ENCODE peak calls at places on chromosomes 5 and 9, in four cellular contexts. J, R, T and Y are unnamed samples.

GRCh38 chr9:113403651-113404050 is 2.6 kb upstream of the ALAD start:
- DNase-seq in J (no peak), T (no peak), R (no peak), Y (no peak)

GRCh38 chr9:132982508-132982907 is 4.0 kb downstream of the GFI1B start:
- DNase-seq in T (no peak), J (no peak), R (no peak), Y (no peak)

GRCh38 chr9:86792136-86792535 is 155.2 kb downstream of the GAS1 start:
- DNase-seq in J (no peak), T (no peak), R (no peak), Y (no peak)

GRCh38 chr9:121296213-121297127 is 28.5 kb downstream of the GSN start:
- DNase-seq in T (no peak), J (no peak), R (no peak), Y (no peak)

GRCh38 chr5:172370648-172371248 is 83.6 kb downstream of the SH3PXD2B start:
- DNase-seq in T (peak; percentile 56), J (no peak), R (peak; percentile 67), Y (no peak)

GRCh38 chr9:78280982-78281668 is 15.8 kb upstream of the PSAT1 start:
- DNase-seq in R (no peak), T (peak; percentile 76), J (no peak), Y (no peak)

GRCh38 chr5:149414405-149415244 is 35.5 kb upstream of the IL17B start:
- DNase-seq in R (peak; percentile 48), T (peak; percentile 89), J (no peak), Y (no peak)

GRCh38 chr5:95895771-95896170 is 65.9 kb downstream of the ELL2 start:
- DNase-seq in T (no peak), J (no peak), R (no peak), Y (no peak)

GRCh38 chr9:15293727-15294405 is 13.2 kb downstream of the TTC39B start:
- DNase-seq in R (no peak), J (peak; percentile 39), T (peak; percentile 48), Y (no peak)

GRCh38 chr9:98708933-98709911 is at the start of gene GABBR2:
- DNase-seq in R (peak; percentile 34), T (no peak), J (no peak), Y (no peak)

GRCh38 chr9:132584616-132585560 is 2.5 kb downstream of the BARHL1 start:
- DNase-seq in T (peak; percentile 49), R (peak; percentile 70), J (no peak), Y (no peak)

GRCh38 chr5:181133610-181134231 is 2.8 kb upstream of the OR2V1 start:
- DNase-seq in T (peak; percentile 43), J (no peak), R (no peak), Y (no peak)

GRCh38 chr5:16304846-16305245 is 125.3 kb upstream of the MARCHF11 start:
- DNase-seq in R (no peak), T (no peak), J (no peak), Y (no peak)

GRCh38 chr5:150001660-150002493 is 1.3 kb downstream of the HMGXB3 start:
- DNase-seq in T (peak; percentile 86), J (peak; percentile 60), R (peak; percentile 84), Y (peak; percentile 27)

GRCh38 chr5:130295235-130295634 is 391.0 kb downstream of the CHSY3 start:
- DNase-seq in J (no peak), T (peak; percentile 3), R (no peak), Y (no peak)

GRCh38 chr9:127572961-127573727 is 38.9 kb upstream of the STXBP1 start:
- DNase-seq in R (no peak), T (peak; percentile 83), J (no peak), Y (no peak)

GRCh38 chr5:116320486-116320885 is 235.7 kb downstream of the COMMD10 start:
- DNase-seq in J (no peak), T (peak; percentile 3), R (no peak), Y (no peak)

GRCh38 chr9:124770359-124771020 is 621 bp downstream of the NR6A1 start:
- DNase-seq in R (no peak), J (no peak), T (no peak), Y (no peak)

GRCh38 chr5:40929049-40929448 is 19.8 kb downstream of the C7 start:
- DNase-seq in R (no peak), J (no peak), T (no peak), Y (no peak)

GRCh38 chr5:160240350-160240749 is 11.0 kb downstream of the FABP6 start:
- DNase-seq in J (no peak), T (no peak), R (no peak), Y (no peak)

GRCh38 chr9:89096807-89097206 is 81.8 kb downstream of the SHC3 start:
- DNase-seq in T (no peak), R (no peak), J (no peak), Y (no peak)

GRCh38 chr5:37755581-37755980 is 84.3 kb downstream of the GDNF start:
- DNase-seq in J (no peak), R (no peak), T (no peak), Y (no peak)

GRCh38 chr9:97698865-97699264 is 1.7 kb upstream of the XPA start:
- DNase-seq in J (no peak), R (no peak), T (no peak), Y (no peak)

GRCh38 chr5:71014186-71014585 is 11.0 kb downstream of the NAIP start:
- DNase-seq in R (no peak), J (no peak), T (no peak), Y (no peak)

GRCh38 chr5:159094745-159095144 is 5.0 kb downstream of the EBF1 start:
- DNase-seq in R (peak; percentile 60), J (no peak), T (peak; percentile 74), Y (no peak)

GRCh38 chr5:94240616-94241287 is 377.7 kb downstream of the KIAA0825 start:
- DNase-seq in R (no peak), J (no peak), T (no peak), Y (no peak)

GRCh38 chr5:111772456-111772855 is 15.5 kb upstream of the NREP start:
- DNase-seq in T (peak; percentile 38), J (no peak), R (peak; percentile 81), Y (no peak)

GRCh38 chr5:81286059-81286617 is 15.2 kb upstream of the ZCCHC9 start:
- DNase-seq in T (no peak), R (peak; percentile 44), J (no peak), Y (no peak)

GRCh38 chr5:151191661-151192060 is 32.2 kb downstream of the CCDC69 start:
- DNase-seq in R (peak; percentile 47), T (no peak), J (no peak), Y (peak; percentile 13)

GRCh38 chr5:77863181-77863580 is 87.0 kb upstream of the TBCA start:
- DNase-seq in J (no peak), T (no peak), R (no peak), Y (no peak)

GRCh38 chr9:136196465-136197371 is 8.2 kb downstream of the LHX3 start:
- DNase-seq in R (no peak), J (no peak), T (no peak), Y (no peak)

DNA sequence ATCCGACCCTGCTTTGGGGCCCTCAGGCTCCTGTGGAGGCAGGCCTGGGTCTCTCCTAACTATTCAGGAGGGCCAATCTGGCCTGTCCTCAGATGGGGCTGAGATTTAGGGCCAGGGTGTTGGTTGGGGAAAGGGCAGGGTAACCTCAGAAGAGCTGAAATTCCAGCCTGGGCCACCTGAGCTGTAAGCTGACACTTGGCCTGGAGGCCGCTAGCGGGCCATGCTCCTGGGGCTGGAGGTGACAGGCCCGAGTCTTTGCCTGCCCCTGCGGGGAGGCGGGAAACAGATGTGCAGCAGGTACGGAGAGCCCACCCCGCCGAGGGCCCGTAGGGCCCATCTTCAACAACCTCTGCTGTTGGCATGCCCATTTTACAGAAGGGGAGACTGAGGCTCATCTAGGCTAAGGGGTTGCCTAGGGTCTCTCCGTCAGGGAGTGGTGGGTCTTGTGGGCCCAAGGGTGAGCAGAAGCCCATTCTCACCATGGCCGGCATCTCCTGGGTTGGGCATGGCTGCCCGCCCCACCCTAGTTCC is 69.5 kb downstream of the RXRA start:
- DNase-seq in J (no peak), R (no peak), T (no peak), Y (no peak)
- H3K4me1 ChIP-seq in J (peaks cover 65% of the 10 kb centered on the region), R (no peaks in the 10 kb centered on the region), T (peaks cover 48% of the 10 kb centered on the region), Y (peaks cover 54% of the 10 kb centered on the region)

GRCh38 chr5:177508837-177509236 is 789 bp downstream of the DOK3 start:
- DNase-seq in J (no peak), T (no peak), R (no peak), Y (no peak)
- H3K36me3 ChIP-seq in J (peaks cover 23% of the 10 kb centered on the region), T (peaks cover 36% of the 10 kb centered on the region), R (peaks cover 7% of the 10 kb centered on the region), Y (no peaks in the 10 kb centered on the region)

GRCh38 chr9:38026021-38026809 is 42.8 kb downstream of the SHB start:
- DNase-seq in T (peak; percentile 97), R (peak; percentile 76), J (no peak), Y (no peak)
- H3K4me1 ChIP-seq in T (peaks cover 68% of the 10 kb centered on the region), R (peaks cover 24% of the 10 kb centered on the region), J (no peaks in the 10 kb centered on the region), Y (peaks cover 52% of the 10 kb centered on the region)

DNA sequence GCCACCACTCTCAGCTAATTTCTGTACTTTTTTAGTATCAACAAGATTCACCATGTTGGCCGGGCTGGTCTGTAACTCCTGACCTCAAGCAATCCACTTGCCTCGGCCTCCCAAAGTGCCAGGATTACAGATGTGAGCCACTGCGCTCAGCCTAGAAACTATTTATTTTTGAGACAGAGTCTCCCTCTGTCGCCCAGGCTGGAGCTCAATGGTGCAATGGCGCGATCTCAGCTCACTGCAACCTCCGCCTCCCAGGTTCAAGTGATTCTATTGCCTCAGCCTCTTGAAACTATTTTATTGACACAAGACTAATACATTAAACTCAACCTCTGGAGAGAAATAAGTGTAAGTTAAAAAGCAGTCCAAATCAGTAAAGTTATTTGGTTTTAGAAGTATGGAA is 34.0 kb downstream of the IL6ST start:
- DNase-seq in J (no peak), R (no peak), T (no peak), Y (no peak)
- H3K36me3 ChIP-seq in J (peaks cover 31% of the 10 kb centered on the region), R (no peaks in the 10 kb centered on the region), T (peaks cover 98% of the 10 kb centered on the region), Y (no peaks in the 10 kb centered on the region)

GRCh38 chr9:114588150-114588663 is 638 bp downstream of the ATP6V1G1 start:
- DNase-seq in T (peak; percentile 75), J (no peak), R (no peak), Y (no peak)
- H3K4me1 ChIP-seq in T (peaks cover 6% of the 10 kb centered on the region), J (peaks cover 43% of the 10 kb centered on the region), R (peaks cover 6% of the 10 kb centered on the region), Y (peaks cover 20% of the 10 kb centered on the region)

DNA sequence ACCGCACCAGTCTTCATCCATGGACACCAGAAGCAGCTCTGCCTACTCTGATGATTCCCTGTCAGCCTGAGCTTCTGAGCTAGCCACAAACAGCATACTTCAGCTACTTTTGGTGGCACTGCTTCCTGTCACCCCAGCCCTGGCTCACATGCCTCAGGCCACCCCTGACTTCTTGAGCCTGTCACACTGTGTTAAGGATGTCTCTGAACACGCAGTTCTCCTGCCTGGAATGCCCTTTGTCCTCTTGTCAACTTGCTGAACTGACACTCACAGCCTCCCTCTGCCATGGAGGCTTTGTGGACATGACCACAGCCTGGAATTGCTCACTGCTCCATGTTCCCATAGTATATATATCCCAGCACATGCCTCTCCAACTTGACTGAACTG is 7.2 kb downstream of the MACROH2A1 start:
- DNase-seq in T (no peak), R (no peak), J (no peak), Y (no peak)
- H3K36me3 ChIP-seq in T (peaks cover 29% of the 10 kb centered on the region), R (no peaks in the 10 kb centered on the region), J (peaks cover 11% of the 10 kb centered on the region), Y (no peaks in the 10 kb centered on the region)

GRCh38 chr5:147515269-147515668 is 5.4 kb upstream of the DPYSL3 start:
- DNase-seq in R (no peak), T (no peak), J (no peak), Y (no peak)
- H3K4me1 ChIP-seq in R (no peaks in the 10 kb centered on the region), T (no peaks in the 10 kb centered on the region), J (no peaks in the 10 kb centered on the region), Y (no peaks in the 10 kb centered on the region)